ENCODE peak calls at places on chromosomes 1 and 21, in five cellular contexts. D is right cardiac atrium, W is mammary epithelial cell, N is HFF-Myc, U is mesendoderm. G is an unnamed sample.

GRCh38 chr1:9112961-9113880 is 15.7 kb downstream of the GPR157 start:
- DNase-seq in N (no peak), W (peak; percentile 87), D (peak; percentile 23), U (no peak), G (no peak)

GRCh38 chr1:111030590-111030989 is 66.9 kb upstream of the LRIF1 start:
- DNase-seq in U (peak; percentile 76), N (peak; percentile 31), W (peak; percentile 49), D (no peak), G (no peak)

GRCh38 chr1:58011978-58012377 is 534.5 kb downstream of the OMA1 start:
- DNase-seq in N (no peak), U (no peak), W (no peak), D (no peak), G (no peak)

GRCh38 chr1:61323681-61324328 is 241.4 kb downstream of the NFIA start:
- DNase-seq in D (no peak), N (no peak), U (no peak), W (peak; percentile 68), G (no peak)

GRCh38 chr1:246761386-246761785 is 37.2 kb downstream of the SCCPDH start:
- DNase-seq in N (no peak), D (no peak), W (no peak), U (no peak), G (no peak)

GRCh38 chr1:51916587-51917405 is 38.3 kb upstream of the NRDC start:
- DNase-seq in U (no peak), N (no peak), W (peak; percentile 46), D (no peak), G (no peak)

GRCh38 chr1:39398278-39399010 is 93.0 kb upstream of the BMP8A start:
- DNase-seq in N (peak; percentile 79), D (peak; percentile 75), W (peak; percentile 96), U (peak; percentile 99), G (no peak)

GRCh38 chr1:156126701-156127534 is 12.4 kb downstream of the LMNA start:
- DNase-seq in D (peak; percentile 75), U (no peak), N (peak; percentile 84), W (peak; percentile 95), G (no peak)

GRCh38 chr21:45318556-45319341 is 31.1 kb upstream of the POFUT2 start:
- DNase-seq in N (no peak), W (no peak), U (no peak), D (peak; percentile 92), G (no peak)

GRCh38 chr1:206002833-206003532 is at the start of gene RAB7B:
- DNase-seq in U (no peak), D (peak; percentile 86), W (peak; percentile 76), N (no peak), G (no peak)

GRCh38 chr21:37431243-37431642 is 64.7 kb downstream of the DYRK1A start:
- DNase-seq in N (no peak), D (no peak), U (no peak), W (no peak), G (no peak)

GRCh38 chr1:54581621-54582035 is 33.6 kb downstream of the ACOT11 start:
- DNase-seq in N (peak; percentile 19), D (peak; percentile 96), W (peak; percentile 93), U (no peak), G (no peak)

GRCh38 chr1:23470282-23471070 is 13.5 kb downstream of the ASAP3 start:
- DNase-seq in U (no peak), W (peak; percentile 63), N (no peak), D (peak; percentile 89), G (no peak)

GRCh38 chr1:217564833-217565232 is 66.1 kb downstream of the GPATCH2 start:
- DNase-seq in N (no peak), W (no peak), U (no peak), D (no peak), G (no peak)